ENCODE peak calls at places on chromosomes 5 and 9, in nine cellular contexts. X is psoas muscle, Y is mucosa of descending colon, D is colonic mucosa, Q is left lung, T is fibroblast of mammary gland, P is astrocyte of the spinal cord, R is bronchial epithelial cell, C is neural crest cell. J is an unnamed sample.

GRCh38 chr5:3854069-3854741 is 258.6 kb downstream of the IRX1 start:
- DNase-seq in C (no peak), D (no peak), T (no peak), Y (no peak), X (no peak), Q (no peak), P (no peak), R (no peak), J (no peak)

GRCh38 chr5:61604076-61604475 is 272.0 kb downstream of the ZSWIM6 start:
- DNase-seq in C (no peak), T (no peak), X (no peak), R (no peak), P (no peak), Q (no peak), Y (no peak), D (no peak), J (no peak)

GRCh38 chr9:136791466-136792276 is 527 bp downstream of the TMEM141 start:
- DNase-seq in Q (peak), C (peak), T (peak), X (peak), R (peak), Y (peak), P (peak), D (peak), J (peak)

GRCh38 chr5:15690611-15691010 is 190.6 kb downstream of the FBXL7 start:
- DNase-seq in C (no peak), T (peak), X (no peak), Q (no peak), P (no peak), Y (no peak), D (no peak), R (no peak), J (no peak)

GRCh38 chr5:124056326-124057160 is 544.6 kb downstream of the CSNK1G3 start:
- DNase-seq in Q (no peak), X (no peak), P (no peak), Y (no peak), D (no peak), R (no peak), T (no peak), C (no peak), J (peak)

GRCh38 chr5:143174714-143175398 is 228.6 kb downstream of the NR3C1 start:
- DNase-seq in P (peak), R (no peak), Q (no peak), X (no peak), D (no peak), Y (no peak), C (no peak), T (no peak), J (no peak)

GRCh38 chr9:81879501-81879916 is 48.7 kb upstream of the SPATA31D4 start:
- DNase-seq in T (peak), P (no peak), D (peak), Q (no peak), C (no peak), Y (peak), R (peak), X (no peak), J (no peak)

GRCh38 chr5:135481387-135481786 is 29.2 kb upstream of the TIFAB start:
- DNase-seq in P (no peak), T (no peak), D (no peak), Q (no peak), Y (no peak), X (no peak), R (no peak), C (no peak), J (no peak)

GRCh38 chr5:61496406-61497307 is 164.6 kb downstream of the ZSWIM6 start:
- DNase-seq in P (no peak), T (peak), D (no peak), Q (no peak), X (no peak), R (no peak), C (no peak), Y (no peak), J (no peak)

GRCh38 chr9:106616026-106616425 is 246.9 kb upstream of the ZNF462 start:
- DNase-seq in Q (no peak), C (no peak), Y (no peak), R (no peak), P (no peak), X (no peak), T (no peak), D (no peak), J (no peak)

GRCh38 chr5:175045820-175046219 is 321.4 kb downstream of the MSX2 start:
- DNase-seq in X (no peak), C (no peak), R (no peak), T (no peak), P (no peak), Y (no peak), Q (no peak), D (no peak), J (no peak)

GRCh38 chr5:142915840-142916424 is 145.8 kb downstream of the ARHGAP26 start:
- DNase-seq in Q (no peak), R (peak), X (no peak), T (peak), D (peak), C (peak), P (peak), Y (peak), J (peak)

GRCh38 chr5:151345808-151346478 is 1.4 kb downstream of the SLC36A2 start:
- DNase-seq in D (no peak), Y (no peak), Q (no peak), T (peak), R (peak), C (no peak), X (peak), P (peak), J (no peak)

GRCh38 chr9:78745996-78746395 is 449.1 kb downstream of the PSAT1 start:
- DNase-seq in Q (no peak), X (no peak), D (no peak), Y (no peak), C (no peak), T (no peak), P (no peak), R (no peak), J (no peak)

GRCh38 chr5:93941897-93942296 is 200.5 kb upstream of the POU5F2 start:
- DNase-seq in Q (no peak), D (no peak), T (no peak), C (no peak), P (no peak), X (no peak), R (no peak), Y (no peak), J (no peak)

GRCh38 chr9:37037744-37038640 is 3.9 kb upstream of the PAX5 start:
- DNase-seq in T (no peak), Q (no peak), P (no peak), C (peak), D (no peak), X (no peak), R (no peak), Y (peak), J (peak)

GRCh38 chr9:133199648-133200321 is 9.3 kb downstream of the OBP2B start:
- DNase-seq in Y (peak), P (no peak), T (peak), D (peak), R (no peak), C (no peak), X (peak), Q (no peak), J (peak)

GRCh38 chr9:38092200-38092524 is 23.1 kb upstream of the SHB start:
- DNase-seq in Y (no peak), D (no peak), C (no peak), Q (no peak), X (no peak), P (no peak), T (no peak), R (no peak), J (no peak)

GRCh38 chr9:137439158-137439714 is 1.9 kb downstream of the ENTPD8 start:
- DNase-seq in Q (peak), R (no peak), Y (no peak), X (peak), T (no peak), P (no peak), D (no peak), C (no peak), J (no peak)

GRCh38 chr5:108688487-108688886 is 59.2 kb upstream of the FER start:
- DNase-seq in D (no peak), C (no peak), Q (no peak), P (no peak), T (no peak), X (no peak), Y (no peak), R (no peak), J (no peak)

GRCh38 chr5:150000990-150001659 is 586 bp downstream of the HMGXB3 start:
- DNase-seq in P (peak), X (peak), C (peak), R (peak), Y (peak), T (peak), Q (peak), D (peak), J (no peak)

GRCh38 chr5:87020099-87020934 is 247.4 kb upstream of the RASA1 start:
- DNase-seq in C (no peak), Y (peak), P (no peak), Q (no peak), T (peak), X (no peak), R (peak), D (peak), J (no peak)

GRCh38 chr9:38649731-38650363 is 29.5 kb upstream of the ANKRD18A start:
- DNase-seq in D (no peak), T (no peak), Y (no peak), X (no peak), R (no peak), P (no peak), C (no peak), Q (no peak), J (no peak)

GRCh38 chr5:33423018-33423630 is 17.6 kb upstream of the TARS1 start:
- DNase-seq in D (no peak), Q (no peak), X (no peak), Y (no peak), T (peak), P (peak), C (no peak), R (peak), J (no peak)

DNA sequence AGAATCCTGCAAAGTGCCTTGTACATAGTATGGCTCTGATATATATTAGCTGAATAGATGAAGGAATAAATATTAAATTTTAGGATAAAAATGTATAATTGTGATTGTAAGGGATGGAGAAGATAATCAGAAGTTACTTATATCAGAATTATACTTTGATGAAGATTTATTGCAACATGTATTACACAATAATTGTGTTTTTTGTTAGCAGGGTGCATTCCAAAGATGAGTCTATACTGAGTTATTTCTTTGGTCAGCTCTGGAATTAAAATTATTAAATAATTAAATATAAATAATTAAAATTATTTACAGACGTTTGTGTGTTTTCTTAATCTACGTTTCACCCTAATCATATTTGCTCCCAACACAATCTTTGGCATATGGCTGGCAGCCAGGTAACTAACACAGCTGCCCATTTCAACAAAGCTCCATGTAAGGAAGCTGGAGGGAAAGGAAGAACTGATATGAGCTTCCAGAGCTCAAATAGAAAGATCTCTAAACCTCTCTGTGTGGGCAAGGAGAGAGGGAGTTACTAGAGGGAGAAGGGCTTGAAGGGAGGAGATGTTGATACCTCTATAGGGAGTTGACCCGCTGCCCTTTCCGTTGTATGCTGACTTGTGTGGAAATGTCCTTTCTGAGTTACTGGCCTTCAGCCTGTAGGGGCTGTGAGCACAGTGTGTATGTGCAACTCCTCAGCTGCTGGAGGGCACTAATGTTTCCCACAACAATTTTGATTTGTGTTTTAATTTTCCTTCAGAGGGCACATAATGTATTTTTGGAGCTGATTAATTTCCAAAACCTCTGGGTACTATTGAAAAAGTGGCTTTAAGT is 403.4 kb downstream of the MAN2A1 start:
- DNase-seq in D (no peak), R (no peak), T (peak), C (no peak), P (no peak), X (no peak), Y (no peak), Q (no peak), J (no peak)
- TF ChIP-seq CTCF in D (no peak), R (no peak), T (peak), C (no peak), P (no peak), X (no peak), Y (no peak), Q (no peak), J (no peak)

GRCh38 chr5:171848911-171849520 is 63.4 kb downstream of the SMIM23 start:
- DNase-seq in X (no peak), P (no peak), Q (no peak), C (no peak), Y (no peak), R (no peak), T (no peak), D (no peak), J (no peak)

GRCh38 chr5:171849585-171850353 is 64.2 kb downstream of the SMIM23 start:
- DNase-seq in C (no peak), R (no peak), Q (no peak), X (peak), Y (no peak), T (no peak), P (no peak), D (no peak), J (no peak)

GRCh38 chr5:171851251-171851650 is 65.6 kb downstream of the SMIM23 start:
- DNase-seq in C (no peak), D (no peak), Y (no peak), Q (no peak), P (no peak), R (no peak), X (no peak), T (no peak), J (no peak)

GRCh38 chr5:171852255-171852681 is 66.7 kb downstream of the SMIM23 start:
- DNase-seq in P (no peak), R (no peak), D (no peak), X (no peak), T (peak), C (no peak), Q (no peak), Y (no peak), J (no peak)

DNA sequence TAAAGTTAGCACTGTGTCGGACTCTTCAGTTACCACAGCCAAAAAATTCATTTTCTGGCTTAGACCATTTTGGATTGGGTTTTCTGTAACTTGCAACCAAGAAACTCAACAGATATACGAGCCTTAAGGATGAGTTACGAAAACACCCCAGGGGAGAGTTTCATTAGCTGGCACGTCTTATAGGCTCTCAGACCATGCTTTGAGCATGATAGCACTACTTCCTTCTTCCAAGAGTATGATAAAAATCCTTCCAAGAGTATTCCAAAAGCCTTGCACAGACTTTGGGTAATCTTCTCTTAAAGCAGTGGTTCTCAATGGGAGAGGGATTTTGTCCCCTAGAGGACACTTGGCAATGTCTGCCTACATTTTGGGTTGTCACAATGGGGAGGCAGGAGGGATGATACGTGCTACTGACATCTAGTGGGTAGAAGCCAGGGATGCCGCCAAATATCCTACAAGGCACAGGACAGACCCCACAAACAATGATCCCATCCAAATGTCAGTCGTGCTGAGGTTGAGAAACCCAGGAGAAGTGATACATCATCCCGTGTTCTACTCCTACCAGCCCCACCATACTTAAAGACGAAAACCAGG is 64.8 kb downstream of the SMIM23 start:
- DNase-seq in C (no peak), T (peak), Y (no peak), Q (no peak), P (no peak), D (no peak), X (no peak), R (peak), J (no peak)
- TF ChIP-seq CTCF in C (peak), T (peak), Y (no peak), Q (no peak), P (peak), D (no peak), X (no peak), R (peak), J (no peak)

DNA sequence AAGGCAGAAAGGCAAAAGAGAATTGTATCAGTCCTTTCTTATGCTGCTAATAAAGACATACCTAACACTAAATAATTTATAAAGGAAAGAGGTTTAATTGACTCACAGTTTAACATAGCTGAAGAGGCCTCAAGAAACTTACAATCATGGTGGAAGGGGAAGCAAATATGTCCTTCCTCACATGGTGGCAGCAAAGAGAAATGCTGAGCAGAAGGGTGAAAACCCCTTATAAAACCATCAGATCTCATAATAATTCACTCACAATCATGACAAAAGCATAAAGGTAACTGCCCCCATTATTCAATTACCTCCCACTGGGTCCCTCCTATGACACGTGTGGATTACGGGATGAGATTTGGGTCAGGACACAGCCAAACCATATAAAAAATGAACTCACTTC is 312.5 kb upstream of the PTGER4 start:
- DNase-seq in C (no peak), Y (no peak), D (no peak), Q (no peak), P (no peak), X (no peak), T (peak), R (no peak), J (no peak)
- TF ChIP-seq CTCF in C (no peak), Y (no peak), D (no peak), Q (peak), P (peak), X (no peak), T (peak), R (no peak), J (no peak)

GRCh38 chr9:124766815-124767554 is 4.1 kb downstream of the NR6A1 start:
- DNase-seq in C (no peak), T (no peak), P (no peak), D (no peak), R (no peak), Q (no peak), X (no peak), Y (no peak), J (no peak)

GRCh38 chr9:124766326-124766725 is 4.8 kb downstream of the NR6A1 start:
- DNase-seq in T (no peak), D (no peak), Y (no peak), R (no peak), C (no peak), P (no peak), Q (no peak), X (no peak), J (no peak)

GRCh38 chr9:124762633-124763032 is 8.5 kb downstream of the NR6A1 start:
- DNase-seq in C (no peak), P (no peak), Q (no peak), T (no peak), D (no peak), X (no peak), Y (no peak), R (no peak), J (no peak)

GRCh38 chr9:124765439-124765835 is 5.7 kb downstream of the NR6A1 start:
- DNase-seq in P (no peak), Y (no peak), T (no peak), X (no peak), Q (no peak), R (no peak), D (no peak), C (no peak), J (no peak)

GRCh38 chr9:124764774-124765438 is 6.2 kb downstream of the NR6A1 start:
- DNase-seq in C (no peak), P (no peak), D (no peak), R (peak), Q (no peak), X (no peak), Y (no peak), T (no peak), J (no peak)
- TF ChIP-seq CTCF in C (peak), P (peak), D (no peak), R (peak), Q (peak), X (no peak), Y (no peak), T (peak), J (no peak)

DNA sequence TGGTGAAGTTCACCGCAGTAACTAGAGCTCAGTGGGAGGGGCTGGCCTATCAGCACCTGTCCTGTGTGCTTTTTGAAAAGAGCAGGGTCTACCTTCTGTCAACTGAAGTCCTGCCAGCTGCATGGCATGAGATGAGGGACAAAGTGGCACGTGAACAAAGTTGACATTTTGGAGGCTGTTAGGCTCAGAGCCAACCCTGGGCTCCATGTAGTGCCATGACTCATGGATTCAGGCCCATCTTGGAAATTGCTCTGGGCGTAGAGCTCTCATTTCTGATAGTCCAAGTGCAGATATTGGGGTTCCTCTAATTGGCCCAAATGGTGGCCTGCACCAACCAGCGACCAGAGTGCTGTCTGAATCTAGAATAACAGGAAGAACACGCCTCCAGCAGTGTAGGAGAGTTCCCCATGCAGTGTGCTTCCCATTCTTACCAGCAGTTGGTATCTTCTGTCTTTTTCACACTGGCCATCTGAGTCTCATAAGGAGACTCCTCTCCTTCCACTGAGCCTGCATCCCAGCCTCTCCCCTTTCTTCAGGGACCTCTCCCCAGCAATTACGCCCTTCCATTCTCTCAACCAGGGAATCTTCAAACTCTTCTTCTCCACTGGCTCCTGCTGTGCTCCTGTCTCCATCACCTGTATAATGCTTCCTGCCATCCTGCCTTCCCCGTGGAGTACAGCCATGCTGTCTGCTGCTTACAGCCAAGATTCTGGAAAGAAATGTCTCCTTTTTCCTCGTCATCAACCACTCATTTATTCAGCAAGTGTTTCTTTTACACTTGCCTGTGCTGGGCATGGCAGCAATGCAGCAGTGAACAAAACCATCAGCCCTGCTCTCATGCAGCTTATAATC is 30.4 kb downstream of the IRF1 start:
- DNase-seq in Q (no peak), P (no peak), R (no peak), Y (no peak), D (no peak), T (no peak), X (peak), C (no peak), J (no peak)
- TF ChIP-seq CTCF in Q (no peak), P (peak), R (peak), Y (no peak), D (peak), T (no peak), X (no peak), C (peak), J (no peak)

DNA sequence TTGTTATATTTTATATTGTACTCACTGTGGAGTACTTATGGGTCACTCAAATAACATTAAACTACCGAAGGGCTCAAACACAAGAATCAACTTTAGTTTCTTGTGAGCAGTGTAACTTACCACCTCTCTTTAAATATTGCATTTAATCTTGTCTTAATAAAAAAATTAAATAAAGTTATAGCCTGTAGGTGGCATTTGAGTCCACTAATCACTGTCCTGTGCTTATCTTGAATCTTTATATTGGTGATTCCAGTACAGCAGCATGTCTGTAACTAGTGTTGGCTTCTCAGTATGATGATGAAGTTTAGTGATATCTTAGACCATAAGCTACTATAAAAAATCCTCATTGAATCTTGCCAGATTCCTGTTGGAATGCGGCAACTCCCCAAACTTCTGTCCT is 313.8 kb downstream of the FAM170A start:
- DNase-seq in D (no peak), R (peak), Y (no peak), P (peak), X (no peak), C (no peak), Q (no peak), T (peak), J (no peak)
- TF ChIP-seq CTCF in D (no peak), R (peak), Y (no peak), P (peak), X (peak), C (no peak), Q (peak), T (peak), J (no peak)

GRCh38 chr5:176355400-176356178 is 6.0 kb downstream of the KIAA1191 start:
- DNase-seq in X (no peak), D (no peak), P (no peak), R (no peak), C (no peak), Q (no peak), Y (no peak), T (no peak), J (no peak)
- TF ChIP-seq CTCF in X (no peak), D (no peak), P (no peak), R (peak), C (peak), Q (no peak), Y (no peak), T (no peak), J (no peak)